ENCODE peak calls at places on chromosomes 12 and 14, in nine cellular contexts. S is astrocyte of the cerebellum, F is RWPE1, W is AG04449, C is MM.1S, P is pancreas, V is Panc1, H is GM10248, Y is fibroblast of mammary gland. N is an unnamed sample.

GRCh38 chr12:54378791-54379400 is 5.6 kb downstream of the ZNF385A start:
- DNase-seq in V (no peak), Y (no peak), H (no peak), W (no peak), P (peak), F (no peak), C (peak), S (no peak), N (peak)

GRCh38 chr14:74038015-74038859 is 19.1 kb downstream of the BBOF1 start:
- DNase-seq in P (no peak), Y (peak), H (peak), F (peak), V (no peak), S (peak), C (peak), W (no peak), N (no peak)

GRCh38 chr14:51969852-51970251 is 19.5 kb upstream of the RTRAF start:
- DNase-seq in F (no peak), S (no peak), P (no peak), C (no peak), Y (no peak), H (no peak), V (no peak), W (no peak), N (no peak)

GRCh38 chr14:22084393-22085281 is 411.0 kb upstream of the OR4E1 start:
- DNase-seq in C (peak), V (no peak), Y (peak), W (peak), S (peak), P (no peak), F (peak), H (peak), N (no peak)

GRCh38 chr12:101862245-101862644 is 15.1 kb upstream of the DRAM1 start:
- DNase-seq in F (peak), S (no peak), Y (no peak), V (no peak), H (no peak), C (no peak), W (no peak), P (no peak), N (no peak)

GRCh38 chr12:78034025-78034424 is 203.3 kb downstream of the NAV3 start:
- DNase-seq in F (no peak), V (no peak), C (no peak), Y (peak), S (no peak), W (no peak), P (no peak), H (no peak), N (no peak)

GRCh38 chr14:83992857-83993256 is 1537.1 kb upstream of the FLRT2 start:
- DNase-seq in W (no peak), P (no peak), H (no peak), C (no peak), F (no peak), Y (peak), V (no peak), S (no peak), N (no peak)

GRCh38 chr14:103014466-103015319 is 42.7 kb downstream of the CDC42BPB start:
- DNase-seq in V (no peak), H (no peak), C (no peak), Y (peak), P (no peak), F (peak), W (no peak), S (peak), N (no peak)

GRCh38 chr14:29892327-29892726 is 35.3 kb downstream of the PRKD1 start:
- DNase-seq in S (no peak), C (no peak), H (no peak), W (no peak), P (no peak), F (no peak), Y (peak), V (no peak), N (no peak)

GRCh38 chr12:4215862-4216541 is 57.6 kb upstream of the CCND2 start:
- DNase-seq in V (no peak), Y (no peak), C (no peak), S (no peak), H (peak), P (no peak), W (no peak), F (peak), N (no peak)

GRCh38 chr12:17810399-17810798 is 279.6 kb downstream of the RERGL start:
- DNase-seq in S (no peak), W (no peak), F (no peak), H (no peak), C (no peak), P (no peak), Y (no peak), V (no peak), N (no peak)

DNA sequence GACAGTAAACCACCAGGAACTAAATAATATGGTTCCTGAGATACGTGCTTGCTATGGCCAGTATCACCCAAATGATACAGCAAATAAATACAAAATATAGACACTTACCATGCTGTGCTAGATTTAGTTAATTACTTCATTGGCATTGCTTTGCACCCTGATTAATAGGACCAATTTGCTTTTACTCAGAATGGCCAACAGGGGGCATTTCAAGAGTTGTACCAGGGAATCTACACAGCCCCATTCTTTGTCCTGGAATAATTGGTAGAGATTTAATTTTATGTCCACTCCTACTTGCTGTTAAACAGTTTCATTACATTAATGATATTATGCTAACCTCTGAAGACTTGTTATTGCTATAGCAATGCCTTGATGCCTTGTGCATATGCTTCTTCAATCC is 280.8 kb downstream of the RERGL start:
- DNase-seq in F (no peak), W (no peak), C (no peak), H (no peak), P (no peak), S (no peak), Y (no peak), V (no peak), N (no peak)
- TF ChIP-seq CTCF in F (no peak), W (no peak), C (no peak), H (no peak), P (no peak), S (no peak), Y (no peak), V (no peak), N (no peak)

GRCh38 chr14:38941485-38941884 is 161.6 kb downstream of the SEC23A start:
- DNase-seq in C (no peak), Y (no peak), H (no peak), W (no peak), F (no peak), V (no peak), S (no peak), P (no peak), N (no peak)
- TF ChIP-seq CTCF in C (no peak), Y (no peak), H (no peak), W (no peak), F (no peak), V (no peak), S (no peak), P (no peak), N (no peak)

DNA sequence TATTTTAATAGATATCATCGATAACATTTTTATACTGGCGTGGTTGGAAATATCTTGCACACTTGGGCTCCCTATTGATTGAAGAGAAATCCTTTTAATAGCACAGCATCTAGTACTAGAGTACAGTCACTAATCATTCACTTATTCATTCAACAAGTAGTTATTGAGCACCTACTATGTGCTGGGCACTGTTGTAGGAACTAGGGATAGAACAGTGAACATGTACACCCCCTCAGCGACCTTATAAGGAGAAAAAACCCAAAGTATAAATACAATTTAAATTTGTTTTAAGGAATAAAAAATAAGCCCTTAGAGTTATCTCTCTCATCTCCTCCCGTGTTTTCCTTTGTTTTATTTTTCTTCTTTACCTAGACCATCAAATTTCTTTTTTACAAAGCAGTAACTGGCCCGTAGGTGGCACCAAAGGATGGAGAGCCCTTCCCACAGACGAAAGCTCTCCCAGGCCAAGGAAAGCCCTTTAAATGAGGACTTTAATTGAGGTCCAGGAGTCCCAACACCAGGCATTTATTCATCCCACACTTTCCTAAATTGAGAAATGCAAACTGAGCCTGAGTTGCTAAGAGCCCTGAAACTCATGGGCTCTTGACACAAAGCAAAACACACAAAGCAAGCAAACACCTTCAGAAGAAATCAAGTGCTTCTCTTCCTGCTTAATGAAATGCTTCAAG is 29.0 kb downstream of the PEBP1 start:
- DNase-seq in W (no peak), C (peak), F (peak), P (no peak), S (no peak), Y (peak), V (no peak), H (no peak), N (peak)
- TF ChIP-seq CTCF in W (peak), C (peak), F (peak), P (peak), S (peak), Y (peak), V (peak), H (peak), N (no peak)

DNA sequence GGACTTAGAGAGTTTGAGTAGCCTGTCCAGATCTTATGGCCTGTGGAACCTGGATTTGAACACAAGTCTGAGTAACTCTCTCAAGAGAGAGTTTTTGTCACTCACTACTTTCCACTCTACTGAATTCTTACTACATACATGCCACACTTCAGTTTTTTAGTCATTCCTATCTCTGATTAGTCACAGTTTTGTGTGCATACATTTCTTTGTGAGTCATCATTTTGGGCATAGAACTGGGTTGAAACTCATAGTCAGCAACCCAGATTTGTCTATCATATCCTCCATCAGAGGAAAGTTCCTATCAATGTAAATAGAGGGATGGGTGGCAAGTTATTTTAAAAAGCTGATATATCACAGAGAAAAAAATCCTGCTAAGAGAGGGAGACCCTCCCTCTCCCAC is 42.9 kb downstream of the FLRT2 start:
- DNase-seq in P (no peak), H (no peak), S (no peak), F (peak), C (no peak), V (no peak), W (peak), Y (peak), N (no peak)
- TF ChIP-seq CTCF in P (no peak), H (no peak), S (no peak), F (no peak), C (no peak), V (no peak), W (no peak), Y (no peak), N (no peak)

GRCh38 chr12:52395761-52396434 is 10.2 kb downstream of the KRT82 start:
- DNase-seq in S (no peak), H (no peak), F (peak), V (no peak), P (peak), C (peak), Y (peak), W (peak), N (no peak)
- TF ChIP-seq CTCF in S (peak), H (no peak), F (no peak), V (peak), P (peak), C (peak), Y (peak), W (peak), N (peak)

GRCh38 chr12:52023976-52024688 is 17.4 kb downstream of the TAMALIN start:
- DNase-seq in V (no peak), H (no peak), F (no peak), Y (no peak), C (no peak), S (no peak), W (no peak), P (no peak), N (no peak)
- TF ChIP-seq CTCF in V (no peak), H (peak), F (peak), Y (no peak), C (no peak), S (no peak), W (no peak), P (no peak), N (peak)